ENCODE peak calls at places on chromosomes 1 and 21, in six cellular contexts. E is neuronal stem cell, R is H9, T is trophoblast cell, P is IMR-90, G is H1. C is an unnamed sample.
A peak's percentile ranks its signal among the peaks of the same experiment; 100 is the strongest.

GRCh38 chr1:35605882-35606182 is 32.7 kb downstream of the TFAP2E start:
- DNase-seq in P (no peak), G (no peak), T (peak; percentile 27), E (no peak), R (no peak), C (peak; percentile 21)

GRCh38 chr1:219461891-219462528 is 150.9 kb downstream of the ZC3H11B start:
- DNase-seq in P (no peak), T (no peak), G (no peak), E (no peak), R (no peak), C (peak; percentile 18)

GRCh38 chr1:91553196-91553595 is 52.5 kb downstream of the CDC7 start:
- DNase-seq in P (peak; percentile 80), T (no peak), R (no peak), E (no peak), G (no peak), C (peak; percentile 71)

GRCh38 chr1:42753070-42753469 is 13.0 kb upstream of the CLDN19 start:
- DNase-seq in R (no peak), P (peak; percentile 75), E (no peak), T (no peak), G (no peak), C (peak; percentile 17)

GRCh38 chr1:42680921-42681683 is 1.1 kb upstream of the YBX1 start:
- DNase-seq in T (no peak), G (no peak), R (no peak), P (no peak), E (no peak), C (peak; percentile 40)

GRCh38 chr1:209807509-209807908 is 1.6 kb upstream of the IRF6 start:
- DNase-seq in P (no peak), G (no peak), T (no peak), E (no peak), R (no peak), C (no peak)

GRCh38 chr1:214500349-214501055 is 50.9 kb downstream of the PTPN14 start:
- DNase-seq in G (no peak), P (peak; percentile 66), T (peak; percentile 29), E (no peak), R (no peak), C (no peak)

GRCh38 chr1:238409191-238409846 is 518.6 kb upstream of the ZP4 start:
- DNase-seq in E (no peak), R (no peak), G (no peak), P (peak; percentile 93), T (no peak), C (peak; percentile 86)

GRCh38 chr1:225567789-225568188 is 85.1 kb downstream of the ENAH start:
- DNase-seq in P (no peak), G (no peak), R (no peak), T (no peak), E (no peak), C (no peak)

GRCh38 chr1:169561692-169562091 is 24.6 kb downstream of the F5 start:
- DNase-seq in G (no peak), E (no peak), T (no peak), R (no peak), P (no peak), C (no peak)

GRCh38 chr1:232509570-232509969 is 120.4 kb downstream of the SIPA1L2 start:
- DNase-seq in G (no peak), P (peak; percentile 29), E (peak; percentile 9), R (no peak), T (no peak), C (peak; percentile 67)

GRCh38 chr1:226653311-226653921 is 85.7 kb downstream of the ITPKB start:
- DNase-seq in P (no peak), G (no peak), E (no peak), R (no peak), T (no peak), C (no peak)

GRCh38 chr1:171616586-171616985 is 5.5 kb upstream of the MYOCOS start:
- DNase-seq in E (no peak), G (no peak), P (no peak), T (no peak), R (no peak), C (no peak)

GRCh38 chr1:90969241-90969640 is 52.6 kb downstream of the ZNF644 start:
- DNase-seq in E (no peak), P (no peak), T (no peak), G (no peak), R (no peak), C (no peak)

GRCh38 chr1:53850082-53850673 is 12.1 kb upstream of the NDC1 start:
- DNase-seq in R (no peak), P (no peak), T (no peak), E (no peak), G (no peak), C (no peak)

GRCh38 chr1:25110037-25110436 is 122.3 kb downstream of the SYF2 start:
- DNase-seq in G (no peak), R (no peak), T (no peak), E (no peak), P (no peak), C (no peak)

GRCh38 chr1:21843996-21844395 is 31.9 kb downstream of the LDLRAD2 start:
- DNase-seq in E (no peak), G (no peak), P (no peak), R (no peak), T (no peak), C (no peak)

GRCh38 chr1:58576727-58577675 is at the start of gene TACSTD2:
- DNase-seq in T (peak; percentile 53), E (no peak), P (no peak), G (peak; percentile 83), R (peak; percentile 83), C (peak; percentile 18)

GRCh38 chr1:156310962-156311361 is 11.9 kb upstream of the VHLL start:
- DNase-seq in G (no peak), E (no peak), R (no peak), P (peak; percentile 47), T (no peak), C (peak; percentile 16)

GRCh38 chr21:20729376-20729775 is 268.8 kb upstream of the NCAM2 start:
- DNase-seq in R (no peak), T (no peak), P (no peak), G (no peak), E (no peak), C (no peak)

GRCh38 chr1:105427543-105427942 is 1628.9 kb upstream of the PRMT6 start:
- DNase-seq in R (no peak), P (no peak), T (no peak), E (no peak), G (no peak), C (no peak)

GRCh38 chr1:225817611-225818061 is 7.7 kb downstream of the EPHX1 start:
- DNase-seq in T (no peak), E (no peak), P (peak; percentile 88), R (peak; percentile 63), G (no peak), C (peak; percentile 82)

GRCh38 chr1:39214021-39214713 is 9.7 kb downstream of the MACF1 start:
- DNase-seq in R (no peak), P (no peak), G (no peak), E (peak; percentile 88), T (peak; percentile 73), C (peak; percentile 61)
- H3K4me1 ChIP-seq in R (peaks cover 20% of the 10 kb centered on the region), P (peaks cover 27% of the 10 kb centered on the region), G (peaks cover 23% of the 10 kb centered on the region), E (peaks cover 21% of the 10 kb centered on the region), T (peaks cover 25% of the 10 kb centered on the region), C (peaks cover 20% of the 10 kb centered on the region)

GRCh38 chr1:211381481-211382181 is 55.0 kb downstream of the TRAF5 start:
- DNase-seq in E (no peak), G (no peak), R (no peak), T (no peak), P (no peak), C (no peak)
- H4K91ac ChIP-seq in E (no peak overlapping the region), G (no peak overlapping the region), R (no peak overlapping the region), T (no peak overlapping the region), P (no peak overlapping the region), C (no peak overlapping the region)

GRCh38 chr1:14941865-14942264 is 211.7 kb upstream of the TMEM51 start:
- DNase-seq in E (no peak), R (no peak), P (no peak), G (no peak), T (no peak), C (no peak)

GRCh38 chr1:14946011-14946359 is 207.6 kb upstream of the TMEM51 start:
- DNase-seq in T (no peak), R (no peak), P (no peak), G (no peak), E (no peak), C (no peak)

GRCh38 chr1:14944471-14944981 is 209.0 kb upstream of the TMEM51 start:
- DNase-seq in R (no peak), T (no peak), E (no peak), P (no peak), G (no peak), C (peak; percentile 59)

GRCh38 chr1:14945132-14946010 is 208.2 kb upstream of the TMEM51 start:
- DNase-seq in P (peak; percentile 90), G (peak; percentile 64), R (no peak), E (no peak), T (peak; percentile 53), C (peak; percentile 90)

GRCh38 chr1:14943516-14943851 is 210.1 kb upstream of the TMEM51 start:
- DNase-seq in T (no peak), E (no peak), G (no peak), R (no peak), P (no peak), C (no peak)
- H3K4me1 ChIP-seq in T (peaks cover 59% of the 10 kb centered on the region), E (peaks cover 44% of the 10 kb centered on the region), G (peaks cover 9% of the 10 kb centered on the region), R (no peaks in the 10 kb centered on the region), P (peaks cover 49% of the 10 kb centered on the region), C (peaks cover 62% of the 10 kb centered on the region)

GRCh38 chr1:93206567-93206954 is 26.0 kb downstream of the CCDC18 start:
- DNase-seq in P (no peak), E (no peak), T (no peak), R (no peak), G (no peak), C (no peak)

GRCh38 chr1:93200714-93201113 is 20.2 kb downstream of the CCDC18 start:
- DNase-seq in T (no peak), E (no peak), P (no peak), G (no peak), R (no peak), C (no peak)

GRCh38 chr1:93207211-93207610 is 26.7 kb downstream of the CCDC18 start:
- DNase-seq in R (no peak), P (no peak), G (no peak), T (no peak), E (no peak), C (no peak)

GRCh38 chr1:93200086-93200620 is 19.6 kb downstream of the CCDC18 start:
- DNase-seq in P (peak; percentile 13), E (no peak), T (peak; percentile 65), R (no peak), G (no peak), C (peak; percentile 19)

GRCh38 chr1:93205892-93206566 is 25.5 kb downstream of the CCDC18 start:
- DNase-seq in E (no peak), G (no peak), R (no peak), P (no peak), T (no peak), C (no peak)
- H4K91ac ChIP-seq in E (no peak overlapping the region), G (no peak overlapping the region), R (no peak overlapping the region), P (no peak overlapping the region), T (no peak overlapping the region), C (no peak overlapping the region)